ENCODE peak calls at places on chromosome 1, in four cellular contexts. S is memory B cell; V is stimulated activated CD4-positive, alpha-beta T cell treated with anti-CD3 and anti-CD28 coated beads, Interleukin-4, amount 100 ng/mL, for 48 hours; C is EH. W is an unnamed sample.

GRCh38 chr1:204826970-204827369 is 43.7 kb upstream of the NFASC start:
- DNase-seq in S (no peak), V (peak), C (no peak), W (peak)

GRCh38 chr1:190124068-190124467 is 353.6 kb downstream of the BRINP3 start:
- DNase-seq in S (no peak), V (no peak), C (no peak), W (no peak)

GRCh38 chr1:4366091-4366490 is 288.3 kb upstream of the AJAP1 start:
- DNase-seq in S (no peak), V (no peak), C (no peak), W (no peak)

GRCh38 chr1:156167536-156167935 is 14.2 kb downstream of the SEMA4A start:
- DNase-seq in S (no peak), V (no peak), C (peak), W (no peak)

GRCh38 chr1:228323401-228323800 is 83.2 kb downstream of the TRIM11 start:
- DNase-seq in S (no peak), V (no peak), C (no peak), W (no peak)

GRCh38 chr1:3717715-3718601 is 34.3 kb upstream of the CCDC27 start:
- DNase-seq in S (peak), V (no peak), C (peak), W (no peak)

GRCh38 chr1:97174039-97174704 is 452.6 kb downstream of the PTBP2 start:
- DNase-seq in S (no peak), V (no peak), C (peak), W (no peak)

GRCh38 chr1:56477164-56478111 is 101.9 kb downstream of the PLPP3 start:
- DNase-seq in S (no peak), V (no peak), C (peak), W (no peak)

GRCh38 chr1:245906207-245906606 is 600.9 kb downstream of the SMYD3 start:
- DNase-seq in S (no peak), V (no peak), C (no peak), W (no peak)

GRCh38 chr1:230568008-230568407 is 74.3 kb upstream of the COG2 start:
- DNase-seq in S (no peak), V (peak), C (peak), W (no peak)

GRCh38 chr1:18999287-18999852 is 42.9 kb upstream of the IFFO2 start:
- DNase-seq in S (no peak), V (no peak), C (peak), W (no peak)

GRCh38 chr1:187959062-187959461 is 1130.3 kb downstream of the PLA2G4A start:
- DNase-seq in S (no peak), V (no peak), C (no peak), W (no peak)